ENCODE peak calls at places on chromosomes 16 and 17, in eight cellular contexts. B is stimulated activated effector memory CD8-positive, alpha-beta T cell treated with anti-CD3 and anti-CD28 coated beads, Interleukin-12 subunit alpha, Interleukin-12 subunit beta, amount 100 ng/mL, for 72 hours; U is right atrium auricular region; J is GM04503; A is psoas muscle; H is GM10248; I is left cardiac atrium; M is activated CD8-positive, alpha-beta T cell treated with anti-CD3 and anti-CD28 coated beads for 36 hours. D is an unnamed sample.

GRCh38 chr17:4607261-4607731 is 23.0 kb downstream of the SMTNL2 start:
- DNase-seq in M (no peak), A (no peak), B (no peak), U (no peak), H (no peak), I (no peak), J (no peak), D (no peak)

GRCh38 chr17:48636177-48637018 is 10.2 kb upstream of the HOXB9 start:
- DNase-seq in H (peak; percentile 82), B (peak; percentile 67), U (no peak), A (peak; percentile 72), M (peak; percentile 89), I (peak; percentile 66), J (no peak), D (no peak)

GRCh38 chr16:89256651-89257254 is 39.2 kb downstream of the ZNF778 start:
- DNase-seq in U (peak; percentile 70), J (no peak), M (peak; percentile 89), I (peak; percentile 75), A (peak; percentile 78), H (peak; percentile 37), B (peak; percentile 56), D (no peak)

GRCh38 chr17:8226536-8227237 is 16.3 kb upstream of the AURKB start:
- DNase-seq in J (peak; percentile 75), A (peak; percentile 64), B (peak; percentile 15), U (peak; percentile 85), H (peak; percentile 65), M (peak; percentile 64), I (peak; percentile 69), D (peak; percentile 93)

GRCh38 chr17:38598536-38598935 is 7.2 kb downstream of the SRCIN1 start:
- DNase-seq in M (peak; percentile 63), B (no peak), I (no peak), J (peak; percentile 16), U (no peak), A (no peak), H (peak; percentile 58), D (no peak)

GRCh38 chr17:7261377-7262191 is 694 bp downstream of the CLDN7 start:
- DNase-seq in I (no peak), U (no peak), A (no peak), B (no peak), H (peak; percentile 59), J (no peak), M (peak; percentile 45), D (no peak)

GRCh38 chr17:61904094-61904710 is 23.6 kb downstream of the INTS2 start:
- DNase-seq in U (no peak), B (no peak), I (no peak), J (no peak), M (peak; percentile 58), A (no peak), H (peak; percentile 51), D (no peak)

GRCh38 chr16:47528431-47528830 is 67.3 kb downstream of the PHKB start:
- DNase-seq in U (no peak), B (no peak), I (no peak), H (no peak), J (no peak), M (no peak), A (no peak), D (no peak)